ENCODE peak calls at places on chromosomes 2 and 18, in four cellular contexts. One of them, this sample, is unnamed.

GRCh38 chr2:143083636-143084035 is 45.6 kb upstream of the ARHGAP15 start:
- DNase-seq in Panc1: no peak
- DNase-seq in cardiac muscle cell: peak
- DNase-seq in tibial artery: no peak
- DNase-seq in this sample: peak

GRCh38 chr2:85396531-85397470 is 13.4 kb downstream of the CAPG start:
- DNase-seq in Panc1: no peak
- DNase-seq in cardiac muscle cell: no peak
- DNase-seq in tibial artery: peak
- DNase-seq in this sample: no peak

GRCh38 chr2:54454922-54455583 is 1.1 kb upstream of the SPTBN1 start:
- DNase-seq in tibial artery: no peak
- DNase-seq in cardiac muscle cell: no peak
- DNase-seq in Panc1: no peak
- DNase-seq in this sample: no peak

GRCh38 chr2:79292936-79293335 is 133.4 kb upstream of the REG3A start:
- DNase-seq in tibial artery: no peak
- DNase-seq in Panc1: no peak
- DNase-seq in cardiac muscle cell: no peak
- DNase-seq in this sample: no peak

GRCh38 chr2:110853516-110853915 is 121.1 kb downstream of the ACOXL start:
- DNase-seq in cardiac muscle cell: peak
- DNase-seq in Panc1: no peak
- DNase-seq in tibial artery: no peak
- DNase-seq in this sample: no peak

GRCh38 chr2:237743561-237744269 is 54.9 kb upstream of the RBM44 start:
- DNase-seq in cardiac muscle cell: no peak
- DNase-seq in Panc1: no peak
- DNase-seq in tibial artery: no peak
- DNase-seq in this sample: no peak

GRCh38 chr18:7683753-7684152 is 116.6 kb downstream of the PTPRM start:
- DNase-seq in cardiac muscle cell: no peak
- DNase-seq in tibial artery: no peak
- DNase-seq in Panc1: no peak
- DNase-seq in this sample: no peak

GRCh38 chr2:120580709-120581108 is 155.0 kb upstream of the GLI2 start:
- DNase-seq in Panc1: no peak
- DNase-seq in cardiac muscle cell: no peak
- DNase-seq in tibial artery: no peak
- DNase-seq in this sample: no peak

GRCh38 chr2:8369522-8369921 is 312.3 kb upstream of the ID2 start:
- DNase-seq in cardiac muscle cell: no peak
- DNase-seq in tibial artery: no peak
- DNase-seq in Panc1: no peak
- DNase-seq in this sample: no peak

GRCh38 chr2:171985076-171985475 is 14.7 kb upstream of the METAP1D start:
- DNase-seq in Panc1: no peak
- DNase-seq in cardiac muscle cell: no peak
- DNase-seq in tibial artery: no peak
- DNase-seq in this sample: no peak

GRCh38 chr2:178602901-178603300 is 122.6 kb downstream of the PLEKHA3 start:
- DNase-seq in cardiac muscle cell: no peak
- DNase-seq in tibial artery: no peak
- DNase-seq in Panc1: no peak
- DNase-seq in this sample: no peak

GRCh38 chr2:109126501-109126860 is 2.5 kb upstream of the SH3RF3 start:
- DNase-seq in Panc1: no peak
- DNase-seq in tibial artery: no peak
- DNase-seq in cardiac muscle cell: peak
- DNase-seq in this sample: no peak

GRCh38 chr2:146240376-146240775 is 1604.5 kb upstream of the ACVR2A start:
- DNase-seq in tibial artery: no peak
- DNase-seq in cardiac muscle cell: no peak
- DNase-seq in Panc1: no peak
- DNase-seq in this sample: no peak

GRCh38 chr2:135047295-135047694 is at the start of gene MAP3K19:
- DNase-seq in tibial artery: no peak
- DNase-seq in cardiac muscle cell: no peak
- DNase-seq in Panc1: no peak
- DNase-seq in this sample: no peak

GRCh38 chr18:21448301-21448700 is 152.2 kb downstream of the ESCO1 start:
- DNase-seq in Panc1: no peak
- DNase-seq in tibial artery: no peak
- DNase-seq in cardiac muscle cell: no peak
- DNase-seq in this sample: no peak

GRCh38 chr2:67727623-67728022 is 330.5 kb downstream of the ETAA1 start:
- DNase-seq in cardiac muscle cell: no peak
- DNase-seq in tibial artery: no peak
- DNase-seq in Panc1: no peak
- DNase-seq in this sample: no peak

GRCh38 chr2:67729474-67729873 is 332.3 kb downstream of the ETAA1 start:
- DNase-seq in cardiac muscle cell: no peak
- DNase-seq in tibial artery: no peak
- DNase-seq in Panc1: no peak
- DNase-seq in this sample: no peak

GRCh38 chr2:67733517-67733916 is 329.3 kb downstream of the C1D start:
- DNase-seq in cardiac muscle cell: peak
- DNase-seq in tibial artery: no peak
- DNase-seq in Panc1: no peak
- DNase-seq in this sample: no peak
- TF ChIP-seq CTCF in cardiac muscle cell: peak
- TF ChIP-seq CTCF in tibial artery: no peak
- TF ChIP-seq CTCF in Panc1: peak
- TF ChIP-seq CTCF in this sample: peak

GRCh38 chr2:133240505-133241230 is 327.6 kb downstream of the NCKAP5 start:
- DNase-seq in tibial artery: no peak
- DNase-seq in Panc1: no peak
- DNase-seq in cardiac muscle cell: no peak
- DNase-seq in this sample: no peak
- H3K4me3 ChIP-seq in tibial artery: no peak
- H3K4me3 ChIP-seq in Panc1: no peak
- H3K4me3 ChIP-seq in cardiac muscle cell: no peak
- H3K4me3 ChIP-seq in this sample: peak

GRCh38 chr2:37812414-37812813 is 112.7 kb upstream of the RMDN2 start:
- DNase-seq in cardiac muscle cell: peak
- DNase-seq in Panc1: no peak
- DNase-seq in tibial artery: no peak
- DNase-seq in this sample: no peak

GRCh38 chr2:37812941-37813730 is 112.0 kb upstream of the RMDN2 start:
- DNase-seq in cardiac muscle cell: no peak
- DNase-seq in tibial artery: no peak
- DNase-seq in Panc1: no peak
- DNase-seq in this sample: no peak

GRCh38 chr2:37809931-37810570 is 115.0 kb upstream of the RMDN2 start:
- DNase-seq in Panc1: no peak
- DNase-seq in tibial artery: no peak
- DNase-seq in cardiac muscle cell: no peak
- DNase-seq in this sample: no peak

DNA sequence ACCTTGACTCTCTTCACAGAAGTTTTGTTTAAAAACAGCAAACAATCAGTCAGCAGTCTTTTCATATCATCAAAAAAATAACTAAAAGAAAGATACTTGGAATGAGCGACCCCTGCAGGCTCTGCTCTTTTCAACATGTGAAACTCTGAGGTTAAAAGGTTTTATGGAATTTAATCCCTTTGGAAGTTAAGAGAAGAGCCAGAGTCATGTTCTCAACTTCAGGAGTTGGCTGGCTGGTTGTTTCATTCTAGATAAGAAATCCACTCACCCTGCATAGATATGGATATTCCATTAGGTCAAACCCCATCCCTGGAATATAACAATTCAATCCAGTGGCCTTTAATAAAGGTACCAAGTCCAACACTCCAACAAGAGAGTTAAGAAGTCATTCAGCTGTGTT is 115.6 kb upstream of the RMDN2 start:
- DNase-seq in Panc1: no peak
- DNase-seq in tibial artery: peak
- DNase-seq in cardiac muscle cell: peak
- DNase-seq in this sample: no peak
- TF ChIP-seq CTCF in Panc1: peak
- TF ChIP-seq CTCF in tibial artery: peak
- TF ChIP-seq CTCF in cardiac muscle cell: peak
- TF ChIP-seq CTCF in this sample: peak

DNA sequence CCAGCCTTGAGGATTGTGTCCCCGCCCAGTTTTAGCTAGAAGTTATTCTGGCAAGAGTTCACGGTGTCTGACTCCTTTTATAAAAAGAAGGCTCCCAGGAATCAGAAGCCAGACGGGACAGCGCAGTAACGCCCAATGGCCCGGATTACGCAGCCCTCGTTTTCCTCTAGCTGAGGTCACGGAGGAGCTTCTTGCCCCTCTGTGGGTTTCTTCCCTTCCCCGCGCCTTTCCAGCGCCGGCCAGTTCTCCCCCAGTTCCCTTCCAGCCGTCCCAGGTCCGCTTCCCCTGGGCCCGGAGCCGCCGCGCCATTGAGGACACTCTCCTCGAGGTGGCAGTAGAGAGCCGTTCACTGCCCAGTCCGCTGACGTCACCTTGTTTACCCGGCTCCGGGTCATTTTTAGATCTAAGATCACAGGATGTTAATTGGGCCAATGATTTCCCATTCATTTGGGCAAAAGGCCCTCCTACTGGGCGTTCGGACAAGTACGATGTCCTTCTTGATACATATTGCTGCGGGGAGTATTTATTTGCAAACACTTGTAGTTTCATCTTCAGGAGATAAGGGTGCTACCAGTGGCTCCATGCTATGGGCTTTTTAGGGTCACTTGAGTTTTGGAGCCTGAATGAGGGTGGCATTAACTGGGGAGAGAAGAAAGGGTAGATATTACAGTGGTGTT is 81.5 kb upstream of the PPM1B start:
- DNase-seq in Panc1: peak
- DNase-seq in tibial artery: peak
- DNase-seq in cardiac muscle cell: peak
- DNase-seq in this sample: no peak
- H3K4me3 ChIP-seq in Panc1: peak
- H3K4me3 ChIP-seq in tibial artery: peak
- H3K4me3 ChIP-seq in cardiac muscle cell: peak
- H3K4me3 ChIP-seq in this sample: peak

DNA sequence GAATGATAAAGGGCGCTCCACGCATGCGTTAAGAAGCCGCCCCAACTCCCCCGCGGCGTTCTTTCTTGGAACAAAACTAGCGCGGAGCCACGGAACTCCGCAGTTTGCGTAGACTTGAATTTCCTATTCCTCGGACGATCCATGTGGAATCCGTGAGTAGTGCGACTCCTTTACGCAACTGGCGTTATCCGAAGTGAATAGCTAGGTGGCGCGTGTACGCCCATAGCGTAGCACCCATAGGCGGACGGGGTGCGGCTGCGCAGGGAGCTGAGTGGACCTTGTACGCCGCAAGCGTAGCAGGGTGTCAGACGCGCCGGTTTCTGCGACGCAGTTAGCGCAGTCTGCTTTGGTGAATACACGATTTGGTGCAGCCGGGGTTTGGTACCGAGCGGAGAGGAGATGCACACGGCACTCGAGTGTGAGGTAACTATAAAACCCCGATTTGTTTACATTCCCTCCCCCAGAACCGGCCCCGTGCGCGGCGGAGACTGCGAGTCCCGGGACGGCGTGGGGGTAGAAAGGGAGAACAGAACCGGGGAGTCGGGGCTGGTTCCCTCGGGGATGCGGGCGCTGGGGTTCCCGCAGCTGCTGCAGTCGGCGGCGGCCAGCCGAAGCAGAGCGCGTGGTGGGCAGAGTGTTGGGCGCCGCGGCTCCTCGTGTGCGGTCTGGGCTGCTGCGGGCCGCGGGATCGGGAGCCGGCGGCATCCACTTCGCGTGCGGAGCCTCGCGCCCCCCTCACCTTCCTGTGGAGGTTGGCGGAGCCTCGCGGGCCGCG is at the start of gene SLC39A10:
- DNase-seq in cardiac muscle cell: peak
- DNase-seq in Panc1: peak
- DNase-seq in tibial artery: peak
- DNase-seq in this sample: peak
- TF ChIP-seq CTCF in cardiac muscle cell: no peak
- TF ChIP-seq CTCF in Panc1: no peak
- TF ChIP-seq CTCF in tibial artery: peak
- TF ChIP-seq CTCF in this sample: no peak

DNA sequence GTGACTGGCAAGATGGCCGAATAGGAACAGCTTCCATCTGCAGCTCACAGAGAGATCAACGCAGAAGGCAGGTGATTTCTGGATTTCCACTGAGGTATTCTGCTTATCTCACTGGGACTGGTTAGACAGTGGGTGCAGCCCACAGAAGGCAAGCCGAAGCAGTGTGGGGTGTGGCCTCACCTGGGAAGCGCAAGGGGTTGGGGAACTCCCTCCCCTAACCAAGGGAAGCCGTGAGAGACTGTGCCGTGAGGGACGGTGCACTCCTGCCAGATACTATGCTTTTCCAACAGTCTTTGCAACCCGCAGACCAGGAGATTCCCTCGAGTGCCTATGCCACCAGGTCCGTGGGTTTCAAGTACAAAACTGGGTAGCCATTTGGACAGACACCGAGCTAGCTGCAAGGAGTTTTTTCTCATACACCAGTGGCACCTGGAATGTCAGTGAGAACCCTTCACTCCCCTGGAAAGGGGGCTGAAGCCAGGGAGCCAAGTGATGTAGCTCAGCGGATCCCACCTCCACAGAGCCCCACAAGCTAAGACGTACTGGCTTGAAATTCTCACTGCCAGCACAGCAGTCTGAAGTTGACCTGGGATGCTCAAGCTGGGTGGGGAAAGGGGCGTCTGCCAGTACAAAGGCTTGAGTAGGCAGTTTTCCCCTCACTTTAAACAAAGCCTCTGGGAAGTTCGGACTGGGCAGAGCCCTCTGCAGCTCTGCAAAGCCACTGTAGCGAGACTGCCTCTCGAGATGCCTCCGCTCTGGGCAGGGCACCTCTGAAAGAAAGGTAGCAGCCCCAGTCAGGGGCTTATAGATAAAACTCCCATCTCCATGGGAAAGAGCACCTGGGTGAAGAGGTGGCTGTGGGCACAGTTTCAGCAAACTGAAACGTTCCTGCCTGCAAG is 40.1 kb downstream of the PLEK start:
- DNase-seq in tibial artery: no peak
- DNase-seq in cardiac muscle cell: no peak
- DNase-seq in Panc1: no peak
- DNase-seq in this sample: no peak
- H3K4me3 ChIP-seq in tibial artery: no peak
- H3K4me3 ChIP-seq in cardiac muscle cell: no peak
- H3K4me3 ChIP-seq in Panc1: no peak
- H3K4me3 ChIP-seq in this sample: no peak

This sample was measured in retinal pigment epithelial cell.